ENCODE peak calls at places on chromosomes 5 and 9, in six cellular contexts. W is kidney; Y is hepatocyte; Q is body of pancreas; Z is naive thymus-derived CD4-positive, alpha-beta T cell; E is NCI-H774. M is an unnamed sample.

GRCh38 chr9:133122935-133123611 is 2.0 kb upstream of the RALGDS start:
- DNase-seq in E (no peak), W (no peak), Q (no peak), Z (no peak), Y (peak), M (peak)

GRCh38 chr9:123684393-123685149 is 245.4 kb downstream of the DENND1A start:
- DNase-seq in Q (no peak), Y (no peak), W (no peak), E (no peak), Z (no peak), M (no peak)

GRCh38 chr5:41856644-41857491 is 13.4 kb downstream of the OXCT1 start:
- DNase-seq in Y (peak), W (no peak), Q (peak), E (peak), Z (peak), M (peak)

GRCh38 chr9:92759990-92760893 is 4.4 kb downstream of the BICD2 start:
- DNase-seq in Y (no peak), E (no peak), Z (no peak), Q (peak), W (peak), M (no peak)

GRCh38 chr5:111782171-111782570 is 25.2 kb upstream of the NREP start:
- DNase-seq in Q (no peak), Z (no peak), Y (no peak), W (no peak), E (no peak), M (peak)

GRCh38 chr9:133664651-133665050 is 28.5 kb downstream of the DBH start:
- DNase-seq in E (no peak), Y (no peak), Q (no peak), Z (no peak), W (no peak), M (no peak)

GRCh38 chr9:108991479-108991878 is 21.8 kb downstream of the CTNNAL1 start:
- DNase-seq in E (no peak), Z (no peak), Y (no peak), W (no peak), Q (peak), M (peak)

GRCh38 chr9:4992872-4993271 is 7.8 kb downstream of the JAK2 start:
- DNase-seq in Q (no peak), Z (no peak), W (no peak), Y (no peak), E (no peak), M (no peak)

GRCh38 chr5:6752236-6752635 is 39.0 kb downstream of the TENT4A start:
- DNase-seq in Q (no peak), Y (no peak), E (no peak), Z (no peak), W (no peak), M (no peak)

GRCh38 chr5:139012170-139012569 is 137.0 kb upstream of the LRRTM2 start:
- DNase-seq in Y (no peak), E (no peak), Q (no peak), W (no peak), Z (no peak), M (no peak)

GRCh38 chr5:424259-425110 is 18.5 kb upstream of the EXOC3 start:
- DNase-seq in Z (no peak), Q (no peak), W (peak), Y (no peak), E (no peak), M (peak)

GRCh38 chr5:135140805-135141204 is 106.8 kb upstream of the PITX1 start:
- DNase-seq in Y (peak), E (no peak), Q (no peak), W (peak), Z (no peak), M (peak)

GRCh38 chr5:1190915-1191314 is 10.5 kb upstream of the SLC6A19 start:
- DNase-seq in W (no peak), Z (no peak), Q (no peak), E (no peak), Y (no peak), M (no peak)

GRCh38 chr5:114782869-114783268 is 386.8 kb downstream of the TRIM36 start:
- DNase-seq in Q (no peak), W (no peak), Z (no peak), E (no peak), Y (no peak), M (no peak)

GRCh38 chr5:72291601-72292000 is 28.4 kb downstream of the MRPS27 start:
- DNase-seq in E (no peak), Y (no peak), Z (no peak), Q (no peak), W (no peak), M (no peak)

GRCh38 chr5:139147743-139148079 is 50.5 kb downstream of the SIL1 start:
- DNase-seq in E (no peak), Z (no peak), Q (peak), W (peak), Y (peak), M (peak)

GRCh38 chr5:142852361-142852760 is 82.2 kb downstream of the ARHGAP26 start:
- DNase-seq in E (no peak), Y (no peak), Q (no peak), Z (no peak), W (no peak), M (no peak)

GRCh38 chr5:172123269-172123692 is 64.7 kb downstream of the STK10 start:
- DNase-seq in E (no peak), W (peak), Z (no peak), Q (peak), Y (peak), M (peak)

GRCh38 chr5:38780950-38781349 is 64.9 kb upstream of the OSMR start:
- DNase-seq in W (no peak), Z (no peak), Q (peak), E (no peak), Y (peak), M (peak)

GRCh38 chr5:169265888-169266287 is 35.1 kb downstream of the SLIT3 start:
- DNase-seq in Y (no peak), Q (no peak), E (no peak), W (no peak), Z (no peak), M (peak)

GRCh38 chr9:132485454-132485853 is 75.4 kb downstream of the CFAP77 start:
- DNase-seq in W (no peak), E (peak), Q (no peak), Y (no peak), Z (no peak), M (no peak)

GRCh38 chr5:99010294-99010693 is 81.5 kb upstream of the CHD1 start:
- DNase-seq in Y (no peak), W (no peak), Z (no peak), Q (no peak), E (no peak), M (no peak)

GRCh38 chr5:57194653-57195052 is 20.8 kb downstream of the GPBP1 start:
- DNase-seq in E (no peak), Z (no peak), Q (no peak), Y (no peak), W (no peak), M (no peak)